ENCODE peak calls at places on chromosomes 13 and 19, in ten cellular contexts. W, Z, D, O, U, F, K, G, L and C are unnamed samples.

GRCh38 chr19:27806471-27807070 is 1406.4 kb downstream of the UQCRFS1 start:
- DNase-seq in W (no peak), Z (no peak), D (no peak), O (no peak), U (no peak), F (no peak), K (no peak), G (no peak), L (no peak), C (no peak)

GRCh38 chr19:46428278-46429141 is at the start of gene PNMA8C:
- DNase-seq in W (peak), Z (peak), D (peak), O (no peak), U (no peak), F (peak), K (peak), G (no peak), L (no peak), C (no peak)

GRCh38 chr19:1045247-1045603 is 5.3 kb downstream of the ABCA7 start:
- DNase-seq in W (peak), Z (no peak), D (no peak), O (peak), U (no peak), F (peak), K (no peak), G (no peak), L (no peak), C (no peak)

GRCh38 chr13:80664930-80665329 is 324.0 kb upstream of the SPRY2 start:
- DNase-seq in W (no peak), Z (no peak), D (peak), O (no peak), U (no peak), F (no peak), K (no peak), G (no peak), L (no peak), C (no peak)

GRCh38 chr19:48419158-48419920 is 25.9 kb downstream of the GRIN2D start:
- DNase-seq in W (peak), Z (peak), D (peak), O (no peak), U (no peak), F (peak), K (no peak), G (no peak), L (no peak), C (no peak)

GRCh38 chr13:86986448-86986847 is 684.7 kb upstream of the SLITRK5 start:
- DNase-seq in W (no peak), Z (no peak), D (no peak), O (no peak), U (no peak), F (peak), K (no peak), G (no peak), L (no peak), C (no peak)

GRCh38 chr19:14563989-14564650 is 7.7 kb downstream of the NDUFB7 start:
- DNase-seq in W (peak), Z (no peak), D (peak), O (peak), U (no peak), F (peak), K (peak), G (no peak), L (no peak), C (no peak)

GRCh38 chr13:99425485-99426341 is 75.6 kb upstream of the TM9SF2 start:
- DNase-seq in W (peak), Z (peak), D (no peak), O (no peak), U (no peak), F (no peak), K (no peak), G (no peak), L (no peak), C (no peak)

GRCh38 chr13:46615888-46616531 is 63.0 kb downstream of the LRCH1 start:
- DNase-seq in W (no peak), Z (no peak), D (peak), O (no peak), U (no peak), F (no peak), K (no peak), G (no peak), L (no peak), C (no peak)

GRCh38 chr13:94209110-94209509 is 270.4 kb downstream of the DCT start:
- DNase-seq in W (no peak), Z (no peak), D (peak), O (no peak), U (no peak), F (no peak), K (no peak), G (no peak), L (no peak), C (no peak)

GRCh38 chr19:10061717-10062310 is 24.3 kb upstream of the SHFL start:
- DNase-seq in W (no peak), Z (no peak), D (peak), O (no peak), U (no peak), F (no peak), K (no peak), G (no peak), L (no peak), C (no peak)

GRCh38 chr19:33629826-33630375 is 8.1 kb downstream of the CHST8 start:
- DNase-seq in W (no peak), Z (no peak), D (no peak), O (no peak), U (no peak), F (no peak), K (no peak), G (no peak), L (no peak), C (no peak)

GRCh38 chr19:7772752-7773291 is 9.8 kb downstream of the CLEC4M start:
- DNase-seq in W (no peak), Z (no peak), D (peak), O (peak), U (no peak), F (no peak), K (no peak), G (no peak), L (no peak), C (peak)

GRCh38 chr19:14479985-14480694 is 5.0 kb upstream of the PTGER1 start:
- DNase-seq in W (peak), Z (peak), D (peak), O (no peak), U (no peak), F (peak), K (no peak), G (no peak), L (no peak), C (no peak)

GRCh38 chr13:113599396-113599795 is 14.8 kb downstream of the TFDP1 start:
- DNase-seq in W (no peak), Z (peak), D (no peak), O (no peak), U (no peak), F (no peak), K (no peak), G (no peak), L (no peak), C (no peak)

GRCh38 chr13:95298971-95299627 is 2.2 kb downstream of the ABCC4 start:
- DNase-seq in W (no peak), Z (no peak), D (peak), O (peak), U (no peak), F (peak), K (no peak), G (no peak), L (peak), C (no peak)

GRCh38 chr19:8612807-8613171 is 2.3 kb upstream of the ADAMTS10 start:
- DNase-seq in W (no peak), Z (no peak), D (no peak), O (no peak), U (no peak), F (no peak), K (no peak), G (no peak), L (no peak), C (no peak)

GRCh38 chr13:42312817-42313431 is 41.0 kb downstream of the AKAP11 start:
- DNase-seq in W (no peak), Z (no peak), D (no peak), O (peak), U (no peak), F (no peak), K (no peak), G (no peak), L (no peak), C (no peak)
- TF ChIP-seq CTCF in W (no peak), Z (no peak), D (no peak), O (no peak), U (no peak), F (no peak), K (no peak), G (no peak), L (no peak), C (no peak)

DNA sequence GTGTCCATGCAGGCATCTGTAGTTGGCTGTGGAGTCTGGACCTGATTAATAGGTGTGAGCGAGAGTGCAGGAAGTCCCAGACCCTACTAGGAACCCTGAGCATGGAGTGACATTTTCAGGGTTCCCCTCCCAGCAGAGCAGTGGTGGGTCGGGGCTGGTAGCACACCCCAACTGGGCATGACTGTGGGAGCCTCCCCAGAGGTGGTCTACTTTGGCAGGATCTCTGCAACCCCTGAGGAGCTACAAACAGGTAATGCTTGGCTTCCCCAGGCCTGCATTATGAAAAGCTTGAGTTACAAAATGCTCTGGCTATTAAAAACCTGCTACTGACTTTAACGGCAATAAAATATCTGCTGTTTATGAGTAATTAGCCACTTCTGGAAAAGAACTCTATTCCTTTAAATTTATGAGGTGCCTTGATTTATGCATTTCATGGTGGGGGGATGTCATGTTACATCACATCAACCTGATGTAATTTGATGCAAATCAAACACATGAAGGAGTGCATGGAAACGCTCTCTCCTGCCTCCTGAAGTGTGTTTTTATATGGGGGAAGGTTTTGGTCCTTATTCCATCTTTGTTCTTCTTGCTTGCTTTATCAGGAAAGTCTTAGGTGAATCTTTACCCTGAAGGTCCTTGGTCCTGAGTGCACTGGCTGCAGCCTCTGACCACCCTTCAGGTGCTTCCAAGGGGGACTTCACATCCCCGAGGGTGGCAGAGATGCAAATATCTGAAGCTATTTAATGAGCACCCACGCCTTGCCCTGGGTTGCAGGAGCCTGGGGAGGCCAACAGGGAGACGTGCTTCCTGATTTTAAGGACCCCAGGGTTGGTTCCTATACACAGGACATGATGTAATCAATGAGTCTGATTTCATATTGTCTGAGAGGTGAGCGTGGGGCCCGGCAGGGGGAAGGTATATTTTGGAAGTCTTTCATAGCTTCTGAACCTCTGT is 54.0 kb downstream of the ZNF536 start:
- DNase-seq in W (no peak), Z (no peak), D (no peak), O (no peak), U (no peak), F (no peak), K (no peak), G (no peak), L (no peak), C (no peak)
- H3K4me3 ChIP-seq in W (no peak), Z (no peak), D (no peak), O (no peak), U (no peak), F (no peak), K (no peak), G (no peak), L (no peak), C (no peak)

DNA sequence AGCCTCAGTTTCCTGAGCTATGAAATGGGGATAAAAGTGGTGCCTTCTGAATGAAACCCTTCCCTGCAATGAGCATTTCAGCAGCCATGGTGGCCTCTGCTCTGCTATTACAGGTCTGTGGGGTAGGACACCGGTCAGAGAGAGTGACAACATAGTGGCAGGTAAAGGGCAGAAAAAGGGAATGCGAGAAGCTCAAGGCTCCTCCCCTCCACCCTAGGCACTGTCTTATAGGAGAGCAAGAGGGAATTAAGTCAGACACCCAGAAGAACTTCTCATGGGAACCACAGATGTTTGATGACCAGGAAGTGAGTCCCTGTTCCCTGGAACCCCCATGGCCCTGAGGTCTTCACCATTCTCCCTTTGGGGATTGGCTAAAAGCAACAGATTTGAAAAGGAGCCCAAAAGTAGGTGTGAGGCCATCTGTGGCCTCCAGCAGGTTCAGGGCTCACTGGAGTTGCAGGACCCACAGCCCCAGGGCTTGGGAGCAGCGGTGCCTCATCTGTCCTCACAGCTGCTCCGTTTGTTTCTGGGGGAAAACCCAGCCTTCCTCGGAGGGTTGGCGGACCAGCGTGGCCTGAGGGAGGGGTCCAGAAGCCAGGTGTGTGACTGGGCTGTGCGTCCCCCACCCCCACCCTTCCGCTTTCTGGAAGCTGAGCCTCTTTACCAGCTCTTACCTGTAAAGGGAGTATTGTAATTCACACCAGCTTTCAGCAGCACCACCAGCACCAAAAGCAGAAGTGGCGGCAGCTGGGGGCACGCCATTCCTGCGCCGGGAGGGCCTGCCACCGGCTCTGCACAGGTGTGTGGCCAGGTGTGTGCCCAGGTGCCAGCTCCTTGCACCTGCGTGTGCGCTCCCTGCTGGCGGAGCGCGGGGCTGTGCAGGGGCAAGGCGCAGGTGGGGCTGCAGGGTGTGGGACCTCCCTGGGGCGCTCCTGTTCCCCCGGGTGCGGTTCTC is 19.4 kb downstream of the IQCN start:
- DNase-seq in W (no peak), Z (no peak), D (no peak), O (no peak), U (no peak), F (no peak), K (no peak), G (no peak), L (no peak), C (no peak)
- TF ChIP-seq CTCF in W (no peak), Z (no peak), D (no peak), O (peak), U (no peak), F (no peak), K (no peak), G (peak), L (no peak), C (peak)

DNA sequence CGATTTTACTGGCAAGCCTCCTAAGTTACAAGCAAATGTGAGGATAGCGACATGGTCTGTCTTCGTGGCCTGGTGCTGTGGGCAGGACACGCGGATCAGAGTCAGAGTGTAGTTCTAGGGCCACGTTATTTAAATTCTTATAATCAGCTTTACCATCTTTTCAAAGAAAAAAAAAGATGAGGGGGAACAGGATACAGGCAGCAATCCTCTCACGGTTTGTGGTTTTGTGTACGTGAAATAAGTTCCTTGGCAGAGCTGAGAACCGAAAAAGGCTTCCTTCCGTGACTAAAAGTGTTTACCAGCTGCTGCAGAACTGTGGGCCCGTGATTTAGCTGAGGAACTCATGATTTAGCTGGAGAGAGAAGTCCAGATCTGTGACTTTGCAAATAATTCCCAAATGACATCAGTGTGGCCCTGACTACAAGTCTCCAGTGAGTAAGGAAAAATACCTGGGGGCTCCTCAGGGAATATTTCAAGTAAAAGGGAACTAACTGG is 27.2 kb downstream of the RCBTB2 start:
- DNase-seq in W (peak), Z (no peak), D (no peak), O (peak), U (no peak), F (no peak), K (peak), G (no peak), L (no peak), C (no peak)
- H3K4me3 ChIP-seq in W (no peak), Z (peak), D (no peak), O (no peak), U (no peak), F (no peak), K (no peak), G (no peak), L (no peak), C (no peak)

DNA sequence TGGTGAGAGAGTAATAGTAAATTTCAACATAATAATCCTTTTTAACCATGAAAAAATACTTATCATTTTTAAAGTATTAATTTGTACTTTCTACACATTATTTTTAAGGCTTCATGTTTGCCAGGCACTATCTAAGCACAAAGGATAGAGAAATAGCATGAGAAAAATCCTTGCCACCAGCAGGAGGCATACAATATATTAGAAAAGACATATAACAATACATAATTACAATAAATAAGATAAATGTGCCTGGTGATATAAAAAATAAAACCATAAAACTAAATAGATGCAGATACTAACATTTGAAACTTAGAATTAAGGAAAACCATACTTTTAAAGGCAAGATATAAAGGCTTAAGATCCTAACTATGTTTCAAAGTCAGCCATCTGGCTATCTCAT is 1256.4 kb downstream of the DIAPH3 start:
- DNase-seq in W (no peak), Z (no peak), D (peak), O (no peak), U (no peak), F (no peak), K (no peak), G (no peak), L (no peak), C (no peak)
- TF ChIP-seq CTCF in W (no peak), Z (no peak), D (peak), O (no peak), U (no peak), F (no peak), K (no peak), G (no peak), L (no peak), C (peak)

GRCh38 chr19:37654833-37655688 is at the start of gene ZFP30:
- DNase-seq in W (peak), Z (peak), D (peak), O (peak), U (no peak), F (peak), K (peak), G (peak), L (peak), C (peak)

GRCh38 chr19:37654118-37654517 is 1.1 kb downstream of the ZFP30 start:
- DNase-seq in W (no peak), Z (no peak), D (peak), O (peak), U (no peak), F (no peak), K (no peak), G (no peak), L (no peak), C (peak)

GRCh38 chr19:37655689-37656491 is 625 bp upstream of the ZFP30 start:
- DNase-seq in W (peak), Z (peak), D (peak), O (peak), U (no peak), F (peak), K (peak), G (peak), L (peak), C (peak)

DNA sequence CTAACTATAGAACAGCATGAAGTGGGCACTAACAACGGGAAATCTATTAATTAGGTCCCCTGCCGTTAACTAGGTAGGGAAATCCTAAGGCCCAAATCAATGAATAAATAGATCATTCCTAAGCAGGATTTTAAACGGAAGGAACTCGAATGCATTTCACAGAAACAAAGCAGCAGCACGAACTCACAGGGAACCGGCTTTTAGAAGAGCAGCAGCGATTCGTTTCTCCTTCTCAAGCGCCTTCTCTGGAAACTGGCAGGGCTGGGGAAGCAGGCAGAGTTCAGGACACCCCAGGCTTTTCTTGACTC is 786 bp downstream of the ZFP30 start:
- DNase-seq in W (no peak), Z (no peak), D (peak), O (peak), U (no peak), F (no peak), K (no peak), G (no peak), L (peak), C (peak)
- H3K4me3 ChIP-seq in W (peak), Z (peak), D (peak), O (peak), U (peak), F (peak), K (peak), G (peak), L (peak), C (peak)

GRCh38 chr19:55376381-55376933 is at the start of gene TMEM190:
- DNase-seq in W (no peak), Z (no peak), D (no peak), O (no peak), U (no peak), F (peak), K (no peak), G (no peak), L (no peak), C (no peak)

GRCh38 chr19:55373318-55373992 is 3.2 kb upstream of the TMEM190 start:
- DNase-seq in W (no peak), Z (no peak), D (no peak), O (no peak), U (no peak), F (peak), K (no peak), G (no peak), L (no peak), C (no peak)

GRCh38 chr19:55373993-55374757 is 2.5 kb upstream of the TMEM190 start:
- DNase-seq in W (no peak), Z (no peak), D (peak), O (no peak), U (no peak), F (peak), K (no peak), G (no peak), L (no peak), C (no peak)

GRCh38 chr19:55379161-55379560 is 2.5 kb downstream of the TMEM190 start:
- DNase-seq in W (no peak), Z (no peak), D (no peak), O (no peak), U (no peak), F (no peak), K (no peak), G (no peak), L (no peak), C (no peak)

GRCh38 chr19:55377356-55378131 is 918 bp downstream of the TMEM190 start:
- DNase-seq in W (no peak), Z (no peak), D (no peak), O (no peak), U (no peak), F (no peak), K (no peak), G (no peak), L (no peak), C (no peak)
- TF ChIP-seq CTCF in W (no peak), Z (no peak), D (no peak), O (no peak), U (no peak), F (no peak), K (no peak), G (no peak), L (no peak), C (no peak)